ENCODE peak calls at places on chromosome 15, in seven cellular contexts. H is upper lobe of left lung, P is choroid plexus epithelial cell, R is glutamatergic neuron, W is mesothelial cell of epicardium, I is PC-3, Y is hepatocyte. F is an unnamed sample.

GRCh38 chr15:52010633-52011595 is 8.1 kb upstream of the MAPK6 start:
- DNase-seq in H (no peak), P (peak), I (peak), R (no peak), Y (no peak), W (no peak), F (no peak)

GRCh38 chr15:77276096-77276495 is 143.8 kb downstream of the PEAK1 start:
- DNase-seq in H (no peak), Y (no peak), I (no peak), P (no peak), W (no peak), R (no peak), F (no peak)

GRCh38 chr15:76904461-76905012 is 603 bp downstream of the SCAPER start:
- DNase-seq in W (peak), R (peak), Y (peak), H (no peak), P (peak), I (peak), F (peak)

GRCh38 chr15:70892912-70893560 is 410 bp downstream of the LRRC49 start:
- DNase-seq in R (no peak), Y (peak), H (no peak), I (peak), W (no peak), P (peak), F (no peak)

GRCh38 chr15:42059661-42060476 is 34.5 kb downstream of the PLA2G4D start:
- DNase-seq in H (no peak), R (peak), W (peak), I (peak), P (peak), Y (peak), F (peak)

GRCh38 chr15:90580946-90581345 is 51.2 kb downstream of the CRTC3 start:
- DNase-seq in I (no peak), P (no peak), R (no peak), H (no peak), Y (no peak), W (no peak), F (no peak)

GRCh38 chr15:26910715-26911114 is 43.9 kb downstream of the GABRA5 start:
- DNase-seq in I (no peak), P (no peak), W (no peak), R (no peak), H (no peak), Y (no peak), F (no peak)

GRCh38 chr15:40843885-40844542 is at the start of gene SPINT1:
- DNase-seq in P (no peak), W (peak), R (peak), H (peak), I (peak), Y (peak), F (no peak)

GRCh38 chr15:71455107-71455506 is 339.8 kb downstream of the THSD4 start:
- DNase-seq in H (no peak), W (no peak), Y (no peak), I (peak), P (peak), R (no peak), F (no peak)

GRCh38 chr15:48358229-48358641 is 27.0 kb downstream of the DUT start:
- DNase-seq in W (no peak), Y (no peak), I (peak), R (no peak), H (no peak), P (peak), F (no peak)

GRCh38 chr15:101024111-101024695 is 105.0 kb downstream of the LRRK1 start:
- DNase-seq in R (no peak), P (peak), W (peak), Y (peak), H (no peak), I (no peak), F (peak)

GRCh38 chr15:42914728-42915497 is 5.7 kb downstream of the TTBK2 start:
- DNase-seq in H (no peak), W (no peak), Y (no peak), R (no peak), I (no peak), P (peak), F (no peak)

GRCh38 chr15:60798821-60799220 is 319.9 kb upstream of the ICE2 start:
- DNase-seq in P (peak), I (no peak), R (no peak), Y (peak), W (no peak), H (no peak), F (no peak)

GRCh38 chr15:42137461-42138261 is 18.8 kb downstream of the PLA2G4F start:
- DNase-seq in W (no peak), Y (peak), R (no peak), P (peak), I (peak), H (no peak), F (peak)

GRCh38 chr15:33860749-33861148 is 107.5 kb upstream of the CHRM5 start:
- DNase-seq in R (no peak), P (peak), I (peak), Y (no peak), W (no peak), H (no peak), F (no peak)

GRCh38 chr15:57387011-57387410 is 10.7 kb downstream of the CGNL1 start:
- DNase-seq in I (no peak), Y (no peak), P (no peak), H (no peak), R (no peak), W (no peak), F (no peak)

GRCh38 chr15:68325721-68326120 is 48.2 kb downstream of the FEM1B start:
- DNase-seq in H (no peak), R (no peak), Y (no peak), I (no peak), W (no peak), P (no peak), F (no peak)

GRCh38 chr15:90664650-90665287 is 52.4 kb upstream of the BLM start:
- DNase-seq in Y (no peak), I (no peak), W (no peak), H (no peak), R (peak), P (peak), F (no peak)

GRCh38 chr15:25683415-25683814 is 179.7 kb downstream of the ATP10A start:
- DNase-seq in P (no peak), R (no peak), H (no peak), I (no peak), Y (no peak), W (no peak), F (no peak)

GRCh38 chr15:82698711-82699345 is 10.8 kb downstream of the AP3B2 start:
- DNase-seq in P (no peak), H (no peak), I (no peak), Y (no peak), R (no peak), W (no peak), F (no peak)

GRCh38 chr15:81531971-81532370 is 158.0 kb upstream of the TMC3 start:
- DNase-seq in R (no peak), Y (no peak), P (peak), W (no peak), I (peak), H (no peak), F (no peak)

GRCh38 chr15:85600001-85600400 is 194.7 kb downstream of the KLHL25 start:
- DNase-seq in I (no peak), H (no peak), W (no peak), R (no peak), P (no peak), Y (no peak), F (no peak)

GRCh38 chr15:91853968-91854943 is 748 bp downstream of the SLCO3A1 start:
- DNase-seq in R (peak), Y (peak), I (no peak), H (peak), W (no peak), P (no peak), F (no peak)

GRCh38 chr15:93093765-93094164 is 4.8 kb upstream of the RGMA start:
- DNase-seq in H (no peak), W (no peak), R (no peak), P (no peak), I (no peak), Y (no peak), F (no peak)

GRCh38 chr15:52486003-52486996 is 42.4 kb downstream of the MYO5A start:
- DNase-seq in I (no peak), Y (no peak), P (no peak), R (peak), W (no peak), H (no peak), F (no peak)

GRCh38 chr15:95448531-95449210 is 881.8 kb upstream of the NR2F2 start:
- DNase-seq in W (no peak), Y (no peak), R (no peak), P (no peak), I (peak), H (no peak), F (no peak)

GRCh38 chr15:68417897-68418296 is 14.1 kb downstream of the ITGA11 start:
- DNase-seq in W (no peak), Y (no peak), H (no peak), I (no peak), P (no peak), R (no peak), F (no peak)

DNA sequence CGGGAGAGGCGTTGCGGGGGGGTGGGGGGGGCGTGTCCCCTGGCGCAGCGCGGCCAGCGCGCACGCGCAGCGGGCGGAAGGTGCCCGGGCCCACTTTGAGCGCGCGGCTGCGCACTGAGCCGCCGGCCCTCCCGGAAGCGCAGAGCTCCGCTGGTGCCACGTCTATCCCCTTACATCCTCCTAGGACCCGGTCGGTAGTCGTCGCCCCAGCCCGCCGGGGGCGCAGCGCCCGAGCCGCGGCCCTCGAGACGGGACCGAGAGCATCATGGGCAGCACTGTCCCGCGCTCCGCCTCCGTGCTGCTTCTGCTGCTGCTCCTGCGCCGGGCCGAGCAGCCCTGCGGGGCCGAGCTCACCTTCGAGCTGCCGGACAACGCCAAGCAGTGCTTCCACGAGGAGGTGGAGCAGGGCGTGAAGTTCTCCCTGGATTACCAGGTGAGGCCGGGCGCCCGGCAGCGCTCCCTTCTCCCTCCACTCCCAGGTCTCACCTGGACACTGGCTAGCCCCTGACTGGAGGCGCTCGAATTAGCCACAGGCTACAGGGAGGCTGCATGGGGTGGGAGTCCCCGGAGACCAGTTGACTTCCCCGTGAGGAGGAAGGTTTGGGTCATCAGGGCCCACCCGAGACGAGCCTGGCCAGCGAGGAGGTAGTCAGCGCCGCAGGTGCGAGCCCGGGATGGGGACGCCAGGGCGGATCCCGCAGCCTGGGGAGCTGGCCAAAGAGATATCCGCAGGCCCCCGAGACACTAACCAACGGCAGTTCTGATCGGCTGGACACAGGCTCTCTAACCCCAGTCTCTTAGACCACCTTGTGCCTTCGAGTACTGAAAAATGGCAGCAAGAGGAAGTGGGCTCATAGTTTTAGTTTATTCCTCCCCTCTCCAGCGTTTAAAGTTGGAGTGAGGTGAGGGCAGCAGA is at the start of gene TMED3:
- DNase-seq in R (peak), H (peak), I (peak), Y (peak), W (peak), P (peak), F (peak)
- TF ChIP-seq CTCF in R (no peak), H (peak), I (peak), Y (peak), W (no peak), P (peak), F (peak)

DNA sequence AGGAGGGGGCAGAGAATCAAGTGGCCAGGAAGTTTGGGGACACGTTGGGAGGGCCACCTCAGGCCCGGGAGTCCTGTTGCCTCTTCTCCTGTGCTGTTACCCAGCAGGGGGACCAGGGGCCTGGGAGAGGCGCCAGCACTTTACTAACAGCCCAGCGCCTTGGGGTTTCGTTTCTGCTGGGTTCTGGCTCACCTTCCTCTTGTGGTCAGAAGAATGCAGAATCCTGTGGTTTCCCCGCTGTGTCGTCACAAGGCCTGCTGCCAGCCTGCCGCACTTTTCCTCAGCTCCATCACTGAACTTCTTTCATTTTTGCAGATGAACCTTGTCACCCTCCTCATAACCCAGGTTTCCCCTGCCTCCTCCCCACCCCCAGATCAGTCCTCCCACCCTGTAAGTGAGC is 67.7 kb downstream of the SLC30A4 start:
- DNase-seq in I (peak), W (no peak), R (no peak), Y (peak), P (peak), H (peak), F (no peak)
- TF ChIP-seq CTCF in I (peak), W (no peak), R (no peak), Y (no peak), P (no peak), H (no peak), F (no peak)

DNA sequence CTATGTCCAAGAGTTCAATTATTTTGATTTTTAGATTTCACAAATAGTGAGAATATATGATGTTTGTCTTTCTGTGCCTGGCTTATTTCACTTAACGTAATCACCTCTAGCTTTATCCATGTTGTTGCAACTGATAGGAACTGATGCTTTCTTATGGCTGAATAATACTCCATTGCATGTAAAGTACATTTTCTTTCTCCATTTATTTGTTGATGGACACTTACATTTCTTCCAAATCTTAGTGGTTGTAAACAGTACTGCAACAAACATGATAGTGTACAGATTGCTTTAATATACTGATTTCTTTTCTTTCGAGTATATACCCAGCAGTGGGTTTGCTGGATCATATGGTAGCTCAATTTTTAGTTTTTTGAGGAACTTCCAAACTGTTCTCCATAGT is 600.6 kb upstream of the SEMA6D start:
- DNase-seq in I (no peak), P (no peak), W (no peak), R (no peak), H (no peak), Y (no peak), F (no peak)
- TF ChIP-seq CTCF in I (no peak), P (no peak), W (peak), R (peak), H (no peak), Y (no peak), F (peak)

DNA sequence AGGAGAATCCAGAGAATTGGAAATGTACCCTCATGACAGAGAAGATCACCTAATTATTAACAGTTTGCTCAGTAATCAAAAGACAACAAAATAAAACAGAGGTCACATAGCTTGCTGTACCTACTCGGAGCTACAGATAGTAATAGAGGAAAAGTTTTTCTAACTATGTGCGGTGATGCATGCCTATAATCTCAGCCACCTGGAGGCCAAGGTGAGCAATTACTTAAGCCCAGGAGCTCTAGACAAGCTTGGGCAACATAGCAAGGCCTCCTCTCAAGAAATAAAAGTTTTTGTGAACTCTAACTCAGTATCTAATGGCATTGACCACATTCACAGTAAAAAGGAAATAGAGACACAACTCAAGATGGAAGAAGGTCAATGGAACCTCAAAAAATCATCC is 243.6 kb downstream of the ATP8B4 start:
- DNase-seq in P (no peak), Y (no peak), I (peak), R (no peak), H (no peak), W (no peak), F (no peak)
- TF ChIP-seq CTCF in P (peak), Y (no peak), I (peak), R (no peak), H (no peak), W (no peak), F (peak)

DNA sequence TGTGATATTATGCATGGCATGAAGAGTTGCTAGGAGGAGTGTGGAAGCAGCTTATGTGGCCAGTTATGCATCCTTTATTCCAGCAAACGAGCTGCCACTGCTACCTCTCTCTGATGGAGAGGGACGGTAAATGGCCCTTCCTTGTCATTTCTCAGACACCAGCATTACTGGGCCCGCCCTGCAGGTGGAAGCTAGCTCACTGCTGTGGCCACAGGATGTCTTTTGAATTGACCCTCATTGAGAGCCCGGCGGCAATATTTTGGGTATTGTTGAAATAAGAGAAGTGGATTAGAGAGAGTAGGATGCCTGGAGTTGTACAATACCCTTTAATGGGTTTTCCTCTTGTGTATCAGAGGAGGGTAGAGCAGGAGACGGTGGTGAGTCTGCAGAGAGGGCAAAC is 1.5 kb downstream of the MINAR1 start:
- DNase-seq in R (peak), P (no peak), H (no peak), Y (no peak), W (no peak), I (no peak), F (no peak)
- TF ChIP-seq CTCF in R (peak), P (no peak), H (no peak), Y (no peak), W (no peak), I (no peak), F (peak)

DNA sequence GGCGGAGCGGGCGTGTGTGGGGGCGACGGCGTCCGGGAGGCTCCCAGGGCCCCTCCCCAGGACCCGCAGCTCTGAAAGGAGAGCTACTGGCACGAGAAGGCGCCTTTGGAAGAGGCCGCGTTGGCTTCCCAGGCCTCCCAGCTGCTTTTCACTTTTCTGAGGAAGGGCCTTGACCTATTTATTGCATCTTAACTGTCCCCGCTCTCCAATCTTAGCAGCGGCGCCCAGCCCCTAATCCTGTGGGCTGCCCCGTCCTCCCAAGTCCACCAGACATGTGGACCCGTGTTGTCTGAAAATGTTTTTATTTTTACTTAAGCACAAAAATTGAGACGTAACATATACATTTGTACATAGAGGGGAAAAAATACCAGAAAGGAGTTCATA is 481 bp upstream of the ULK3 start:
- DNase-seq in I (no peak), Y (no peak), H (no peak), P (no peak), W (no peak), R (no peak), F (no peak)
- TF ChIP-seq CTCF in I (no peak), Y (no peak), H (no peak), P (no peak), W (peak), R (no peak), F (no peak)

DNA sequence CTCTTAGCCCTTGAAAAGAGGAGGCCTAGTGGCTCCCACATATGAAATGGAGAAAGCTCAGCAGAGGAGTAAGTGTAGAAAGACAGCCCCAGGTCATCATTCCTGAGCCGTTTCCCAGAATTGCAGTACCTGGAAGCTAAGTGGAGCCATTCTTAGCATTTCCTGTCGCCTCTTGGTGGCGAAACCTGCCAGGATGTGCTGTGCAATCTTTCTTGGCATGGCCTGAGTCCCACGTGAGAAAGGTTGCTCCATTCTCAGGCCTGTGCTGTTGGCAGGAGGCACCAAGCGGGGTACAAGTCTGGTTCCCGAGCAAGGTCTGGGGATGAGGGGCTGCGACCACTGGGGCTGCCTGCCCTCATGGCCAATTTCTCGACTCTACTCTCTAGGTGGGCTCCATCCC is 207.2 kb upstream of the TPM1 start:
- DNase-seq in I (no peak), Y (no peak), R (no peak), W (no peak), H (no peak), P (peak), F (no peak)
- TF ChIP-seq CTCF in I (no peak), Y (no peak), R (no peak), W (no peak), H (no peak), P (no peak), F (no peak)

GRCh38 chr15:89472785-89473256 is 23.6 kb downstream of the RHCG start:
- DNase-seq in W (peak), R (peak), P (peak), I (peak), Y (peak), H (peak), F (peak)
- TF ChIP-seq CTCF in W (peak), R (peak), P (peak), I (peak), Y (peak), H (peak), F (peak)